ENCODE peak calls at places on chromosome 5, in ten cellular contexts. C is stimulated activated CD4-positive, alpha-beta T cell treated with anti-CD3 and anti-CD28 coated beads, Interleukin-1b, Interleukin-23, amount 100 ng/mL, for 4 hours; Q is neural crest cell; P is Calu3; X is NCI-H2081; S is stimulated activated naive B cell treated with anti-CD40 and anti-IgM and Interleukin-4, amounts not matched to agents 10 μg/mL and 1 μg/mL and 100 μg/mL, for 72 hours; M is right atrium auricular region; R is lower leg skin; G is T-helper 1 cell; D is activated CD4-positive, alpha-beta T cell treated with anti-CD3 and anti-CD28 coated beads for 24 hours. H is an unnamed sample.

GRCh38 chr5:109688647-109688998 is 1.1 kb upstream of the MAN2A1 start:
- DNase-seq in M (no peak), S (peak; percentile 28), R (no peak), D (peak; percentile 11), Q (no peak), X (peak; percentile 66), C (no peak), P (no peak), G (peak; percentile 28), H (no peak)

GRCh38 chr5:152817311-152817710 is 412.2 kb upstream of the NMUR2 start:
- DNase-seq in Q (no peak), D (no peak), M (no peak), R (no peak), X (no peak), P (no peak), S (no peak), G (no peak), C (no peak), H (peak; percentile 14)

GRCh38 chr5:40273936-40274335 is 405.8 kb upstream of the PTGER4 start:
- DNase-seq in G (no peak), X (no peak), P (no peak), C (no peak), M (no peak), Q (no peak), R (no peak), D (no peak), S (no peak), H (no peak)

GRCh38 chr5:72178910-72179815 is 71.9 kb downstream of the MAP1B start:
- DNase-seq in G (no peak), D (no peak), C (no peak), X (no peak), Q (peak; percentile 50), M (peak; percentile 87), S (no peak), R (peak; percentile 95), P (peak; percentile 64), H (peak; percentile 82)

GRCh38 chr5:51389582-51390463 is 6.6 kb downstream of the ISL1 start:
- DNase-seq in S (no peak), Q (no peak), X (peak; percentile 12), R (no peak), D (no peak), P (no peak), C (no peak), M (no peak), G (no peak), H (peak; percentile 75)

GRCh38 chr5:153883829-153884228 is 154.9 kb downstream of the FAM114A2 start:
- DNase-seq in G (no peak), D (no peak), P (no peak), X (peak; percentile 34), M (no peak), S (no peak), R (no peak), Q (no peak), C (no peak), H (peak; percentile 45)

GRCh38 chr5:180271205-180271604 is 20.7 kb downstream of the MAPK9 start:
- DNase-seq in Q (no peak), X (no peak), M (no peak), D (no peak), G (no peak), S (no peak), C (no peak), R (no peak), P (no peak), H (no peak)

GRCh38 chr5:133273661-133274596 is 222.1 kb downstream of the HSPA4 start:
- DNase-seq in C (no peak), R (no peak), D (no peak), S (no peak), X (no peak), G (no peak), M (no peak), P (no peak), Q (no peak), H (peak; percentile 29)

GRCh38 chr5:173318881-173319609 is 9.2 kb downstream of the STC2 start:
- DNase-seq in D (no peak), X (no peak), M (no peak), S (no peak), R (peak; percentile 40), C (no peak), Q (no peak), P (no peak), G (no peak), H (no peak)

GRCh38 chr5:61933787-61934626 is 372.0 kb upstream of the KIF2A start:
- DNase-seq in R (no peak), G (no peak), M (no peak), P (peak; percentile 70), S (peak; percentile 6), D (no peak), Q (peak; percentile 62), X (peak; percentile 92), C (no peak), H (peak; percentile 64)

GRCh38 chr5:78288246-78288645 is 6.3 kb downstream of the AP3B1 start:
- DNase-seq in G (no peak), X (no peak), P (no peak), R (no peak), S (no peak), M (no peak), Q (no peak), C (no peak), D (no peak), H (no peak)

H was measured in retina.